ENCODE peak calls at places on chromosomes 13 and 19, in six cellular contexts. One of them, this sample, is unnamed.

GRCh38 chr19:10228925-10229324 is 2.2 kb downstream of the S1PR2 start:
- DNase-seq in H9: peak; percentile 66
- DNase-seq in H1: no peak
- DNase-seq in IMR-90: peak; percentile 41
- DNase-seq in mesenchymal stem cell: peak; percentile 53
- DNase-seq in neuronal stem cell: no peak
- DNase-seq in this sample: peak; percentile 74

GRCh38 chr13:51437550-51438127 is 15.2 kb downstream of the INTS6 start:
- DNase-seq in H1: no peak
- DNase-seq in mesenchymal stem cell: no peak
- DNase-seq in IMR-90: no peak
- DNase-seq in H9: no peak
- DNase-seq in neuronal stem cell: no peak
- DNase-seq in this sample: no peak

GRCh38 chr13:30880151-30880551 is 25.9 kb upstream of the MEDAG start:
- DNase-seq in neuronal stem cell: no peak
- DNase-seq in H1: no peak
- DNase-seq in IMR-90: peak; percentile 66
- DNase-seq in H9: no peak
- DNase-seq in mesenchymal stem cell: peak; percentile 57
- DNase-seq in this sample: no peak

GRCh38 chr19:38849746-38850230 is at the start of gene HNRNPL:
- DNase-seq in neuronal stem cell: no peak
- DNase-seq in IMR-90: no peak
- DNase-seq in mesenchymal stem cell: no peak
- DNase-seq in H9: no peak
- DNase-seq in H1: peak; percentile 99
- DNase-seq in this sample: no peak

GRCh38 chr19:39209196-39209595 is 5.1 kb upstream of the SYCN start:
- DNase-seq in IMR-90: no peak
- DNase-seq in H9: no peak
- DNase-seq in neuronal stem cell: no peak
- DNase-seq in H1: no peak
- DNase-seq in mesenchymal stem cell: no peak
- DNase-seq in this sample: no peak

GRCh38 chr13:44668707-44669106 is 92.6 kb upstream of the TSC22D1 start:
- DNase-seq in mesenchymal stem cell: peak; percentile 50
- DNase-seq in IMR-90: peak; percentile 86
- DNase-seq in H1: no peak
- DNase-seq in neuronal stem cell: no peak
- DNase-seq in H9: no peak
- DNase-seq in this sample: no peak

GRCh38 chr13:22047082-22047784 is 376.4 kb downstream of the FGF9 start:
- DNase-seq in neuronal stem cell: no peak
- DNase-seq in IMR-90: peak; percentile 64
- DNase-seq in H1: no peak
- DNase-seq in mesenchymal stem cell: peak; percentile 21
- DNase-seq in H9: no peak
- DNase-seq in this sample: no peak

GRCh38 chr19:46431824-46432223 is 3.1 kb upstream of the PNMA8C start:
- DNase-seq in IMR-90: no peak
- DNase-seq in neuronal stem cell: no peak
- DNase-seq in H1: peak; percentile 76
- DNase-seq in mesenchymal stem cell: no peak
- DNase-seq in H9: peak; percentile 77
- DNase-seq in this sample: no peak

GRCh38 chr13:43522788-43523187 is 264.0 kb downstream of the ENOX1 start:
- DNase-seq in IMR-90: peak; percentile 26
- DNase-seq in neuronal stem cell: no peak
- DNase-seq in H1: no peak
- DNase-seq in H9: no peak
- DNase-seq in mesenchymal stem cell: peak; percentile 25
- DNase-seq in this sample: no peak

GRCh38 chr19:13978306-13978705 is 26.0 kb downstream of the DCAF15 start:
- DNase-seq in IMR-90: no peak
- DNase-seq in mesenchymal stem cell: peak; percentile 75
- DNase-seq in neuronal stem cell: peak; percentile 85
- DNase-seq in H1: peak; percentile 98
- DNase-seq in H9: peak; percentile 99
- DNase-seq in this sample: no peak

GRCh38 chr13:112060899-112061366 is 6.0 kb upstream of the SOX1 start:
- DNase-seq in neuronal stem cell: no peak
- DNase-seq in mesenchymal stem cell: no peak
- DNase-seq in IMR-90: no peak
- DNase-seq in H9: peak; percentile 77
- DNase-seq in H1: peak; percentile 73
- DNase-seq in this sample: no peak

GRCh38 chr13:46778879-46779278 is 18.1 kb downstream of the ESD start:
- DNase-seq in H1: no peak
- DNase-seq in mesenchymal stem cell: no peak
- DNase-seq in H9: no peak
- DNase-seq in IMR-90: peak; percentile 68
- DNase-seq in neuronal stem cell: no peak
- DNase-seq in this sample: no peak

GRCh38 chr13:44726214-44726613 is 150.1 kb upstream of the TSC22D1 start:
- DNase-seq in IMR-90: peak; percentile 90
- DNase-seq in neuronal stem cell: no peak
- DNase-seq in H9: no peak
- DNase-seq in mesenchymal stem cell: peak; percentile 69
- DNase-seq in H1: no peak
- DNase-seq in this sample: no peak

GRCh38 chr19:14091086-14091884 is 734 bp upstream of the SAMD1 start:
- DNase-seq in IMR-90: peak; percentile 64
- DNase-seq in H9: no peak
- DNase-seq in mesenchymal stem cell: peak; percentile 77
- DNase-seq in H1: peak; percentile 76
- DNase-seq in neuronal stem cell: peak; percentile 78
- DNase-seq in this sample: peak; percentile 57

GRCh38 chr13:95676100-95676774 is 702 bp upstream of the DNAJC3 start:
- DNase-seq in H9: peak; percentile 66
- DNase-seq in neuronal stem cell: no peak
- DNase-seq in mesenchymal stem cell: peak; percentile 72
- DNase-seq in H1: no peak
- DNase-seq in IMR-90: peak; percentile 39
- DNase-seq in this sample: peak; percentile 43

GRCh38 chr19:36489920-36490415 is 607 bp upstream of the ZNF566 start:
- DNase-seq in mesenchymal stem cell: no peak
- DNase-seq in H1: no peak
- DNase-seq in H9: peak; percentile 96
- DNase-seq in neuronal stem cell: peak; percentile 93
- DNase-seq in IMR-90: peak; percentile 95
- DNase-seq in this sample: peak; percentile 93

GRCh38 chr19:37914908-37915307 is 7.9 kb downstream of the SIPA1L3 start:
- DNase-seq in H9: no peak
- DNase-seq in H1: no peak
- DNase-seq in mesenchymal stem cell: no peak
- DNase-seq in IMR-90: no peak
- DNase-seq in neuronal stem cell: no peak
- DNase-seq in this sample: no peak

GRCh38 chr19:12791345-12792047 is at the start of gene JUNB:
- DNase-seq in H1: peak; percentile 88
- DNase-seq in IMR-90: peak; percentile 96
- DNase-seq in mesenchymal stem cell: peak; percentile 98
- DNase-seq in H9: peak; percentile 89
- DNase-seq in neuronal stem cell: no peak
- DNase-seq in this sample: peak; percentile 94

GRCh38 chr19:12789098-12789903 is 2.0 kb upstream of the JUNB start:
- DNase-seq in neuronal stem cell: no peak
- DNase-seq in mesenchymal stem cell: peak; percentile 67
- DNase-seq in H9: no peak
- DNase-seq in IMR-90: peak; percentile 18
- DNase-seq in H1: no peak
- DNase-seq in this sample: no peak

GRCh38 chr19:12790628-12791344 is 500 bp upstream of the JUNB start:
- DNase-seq in H9: no peak
- DNase-seq in IMR-90: no peak
- DNase-seq in neuronal stem cell: no peak
- DNase-seq in mesenchymal stem cell: peak; percentile 44
- DNase-seq in H1: no peak
- DNase-seq in this sample: peak; percentile 26

GRCh38 chr19:12788682-12789097 is 2.6 kb upstream of the JUNB start:
- DNase-seq in IMR-90: peak; percentile 75
- DNase-seq in H9: peak; percentile 59
- DNase-seq in mesenchymal stem cell: peak; percentile 88
- DNase-seq in H1: no peak
- DNase-seq in neuronal stem cell: no peak
- DNase-seq in this sample: no peak

DNA sequence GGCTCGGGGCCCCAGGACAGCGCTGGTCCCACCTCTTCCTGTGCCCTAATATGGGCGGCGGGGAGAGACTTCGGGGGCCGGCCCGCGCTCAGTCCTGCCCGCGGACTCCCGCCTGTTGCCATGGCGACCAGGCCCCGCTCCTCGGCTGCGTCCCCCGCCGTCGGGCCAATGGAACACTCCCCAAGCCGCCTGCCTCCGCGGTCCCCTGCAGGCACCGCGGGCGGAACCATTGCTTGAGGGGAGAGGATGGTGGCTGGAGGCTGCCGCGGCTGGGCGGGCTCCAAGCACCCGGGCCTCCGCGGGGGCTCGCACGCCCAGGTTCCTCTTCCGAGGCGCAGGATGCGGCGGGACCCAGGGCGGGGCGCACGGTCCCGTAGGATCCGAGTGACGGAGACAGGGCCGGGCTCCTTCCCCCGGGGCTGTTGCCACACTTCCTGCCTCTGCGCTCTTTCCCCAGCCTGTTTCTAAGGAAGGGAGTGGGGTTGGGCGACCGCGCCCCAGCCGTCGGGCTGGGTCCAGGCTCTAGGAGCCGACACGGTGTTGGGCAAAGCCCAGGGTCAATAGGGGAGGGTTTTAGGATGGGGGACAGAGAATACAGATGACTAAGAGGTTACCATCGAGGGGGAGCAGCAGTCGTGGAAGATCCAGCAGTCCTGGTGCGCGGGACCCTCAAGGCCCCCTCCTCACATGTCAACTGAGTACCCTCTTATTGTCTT is 1.2 kb upstream of the JUNB start:
- DNase-seq in neuronal stem cell: peak; percentile 95
- DNase-seq in H1: peak; percentile 97
- DNase-seq in H9: peak; percentile 98
- DNase-seq in IMR-90: peak; percentile 93
- DNase-seq in mesenchymal stem cell: peak; percentile 98
- DNase-seq in this sample: peak; percentile 93
- H3K23ac ChIP-seq in neuronal stem cell: peak overlapping the region; percentile 83
- H3K23ac ChIP-seq in H1: no peak overlapping the region
- H3K23ac ChIP-seq in H9: no peak overlapping the region
- H3K23ac ChIP-seq in IMR-90: peak overlapping the region; percentile 98
- H3K23ac ChIP-seq in mesenchymal stem cell: peak overlapping the region; percentile 71
- H3K23ac ChIP-seq in this sample: no peak overlapping the region

GRCh38 chr19:35040826-35041547 is 534 bp upstream of the HPN start:
- DNase-seq in mesenchymal stem cell: peak; percentile 30
- DNase-seq in H1: peak; percentile 86
- DNase-seq in IMR-90: no peak
- DNase-seq in neuronal stem cell: no peak
- DNase-seq in H9: peak; percentile 87
- DNase-seq in this sample: peak; percentile 26

GRCh38 chr19:35040474-35040825 is 1.1 kb upstream of the HPN start:
- DNase-seq in neuronal stem cell: no peak
- DNase-seq in IMR-90: no peak
- DNase-seq in H9: no peak
- DNase-seq in mesenchymal stem cell: no peak
- DNase-seq in H1: no peak
- DNase-seq in this sample: no peak

GRCh38 chr19:35042954-35043604 is 1.6 kb downstream of the HPN start:
- DNase-seq in H9: no peak
- DNase-seq in mesenchymal stem cell: no peak
- DNase-seq in H1: no peak
- DNase-seq in IMR-90: no peak
- DNase-seq in neuronal stem cell: no peak
- DNase-seq in this sample: no peak

GRCh38 chr19:35042056-35042730 is 672 bp downstream of the HPN start:
- DNase-seq in neuronal stem cell: no peak
- DNase-seq in IMR-90: no peak
- DNase-seq in mesenchymal stem cell: no peak
- DNase-seq in H1: no peak
- DNase-seq in H9: no peak
- DNase-seq in this sample: no peak

DNA sequence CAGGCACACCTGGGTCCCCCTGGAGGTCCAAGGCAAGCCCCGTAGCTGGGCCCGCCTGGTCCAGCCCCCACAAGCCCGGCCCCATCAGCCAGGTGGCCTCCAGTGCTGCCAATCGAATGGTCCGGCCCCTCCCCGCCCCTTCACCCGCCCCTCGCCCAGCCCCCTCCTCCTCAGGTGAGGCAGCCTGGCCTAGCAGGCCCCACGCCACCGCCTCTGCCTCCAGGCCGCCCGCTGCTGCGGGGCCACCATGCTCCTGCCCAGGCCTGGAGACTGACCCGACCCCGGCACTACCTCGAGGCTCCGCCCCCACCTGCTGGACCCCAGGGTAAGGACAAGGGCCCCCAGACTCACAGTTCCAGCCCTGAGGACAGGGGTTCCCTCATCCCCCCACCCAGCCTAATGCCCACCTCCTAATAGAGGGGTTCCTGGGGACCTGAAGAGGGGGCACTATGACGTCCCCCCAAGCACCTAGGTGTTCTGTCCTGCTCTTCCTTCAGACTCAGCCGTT is at the start of gene HPN:
- DNase-seq in H1: peak; percentile 86
- DNase-seq in neuronal stem cell: no peak
- DNase-seq in mesenchymal stem cell: no peak
- DNase-seq in IMR-90: no peak
- DNase-seq in H9: peak; percentile 96
- DNase-seq in this sample: no peak
- H3K23ac ChIP-seq in H1: no peak within 1 kb of the TSS
- H3K23ac ChIP-seq in neuronal stem cell: peak within 1 kb of the TSS; percentile 90
- H3K23ac ChIP-seq in mesenchymal stem cell: no peak within 1 kb of the TSS
- H3K23ac ChIP-seq in IMR-90: no peak within 1 kb of the TSS
- H3K23ac ChIP-seq in H9: no peak within 1 kb of the TSS
- H3K23ac ChIP-seq in this sample: no peak within 1 kb of the TSS

DNA sequence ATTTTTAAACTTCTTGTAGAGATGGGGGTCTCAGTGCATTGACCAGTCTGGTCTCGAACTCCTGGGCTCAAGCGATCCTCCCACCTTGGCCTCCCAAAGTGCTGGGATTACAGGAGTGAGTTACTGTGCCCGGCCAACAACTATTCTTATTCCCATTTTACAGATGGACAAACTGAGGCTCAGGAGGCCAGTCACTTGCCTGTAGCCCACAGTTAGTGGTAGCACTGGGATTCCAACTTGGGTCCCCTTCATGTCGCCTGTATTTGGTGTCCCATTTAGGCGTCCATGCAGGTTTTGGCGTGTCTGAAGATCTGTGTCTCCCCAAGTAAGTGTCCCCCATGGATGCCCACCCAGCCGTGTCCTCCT is 791 bp upstream of the AXL start:
- DNase-seq in IMR-90: no peak
- DNase-seq in H9: no peak
- DNase-seq in mesenchymal stem cell: no peak
- DNase-seq in neuronal stem cell: no peak
- DNase-seq in H1: no peak
- DNase-seq in this sample: no peak
- H3K23ac ChIP-seq in IMR-90: peak overlapping the region; percentile 83
- H3K23ac ChIP-seq in H9: no peak overlapping the region
- H3K23ac ChIP-seq in mesenchymal stem cell: no peak overlapping the region
- H3K23ac ChIP-seq in neuronal stem cell: no peak overlapping the region
- H3K23ac ChIP-seq in H1: no peak overlapping the region
- H3K23ac ChIP-seq in this sample: no peak overlapping the region

GRCh38 chr19:571127-571974 is 1.0 kb upstream of the BSG start:
- DNase-seq in IMR-90: peak; percentile 35
- DNase-seq in mesenchymal stem cell: peak; percentile 81
- DNase-seq in neuronal stem cell: peak; percentile 56
- DNase-seq in H1: peak; percentile 77
- DNase-seq in H9: peak; percentile 72
- DNase-seq in this sample: peak; percentile 87
- H3K23ac ChIP-seq in IMR-90: peak overlapping the region; percentile 90
- H3K23ac ChIP-seq in mesenchymal stem cell: peak overlapping the region; percentile 14
- H3K23ac ChIP-seq in neuronal stem cell: peak overlapping the region; percentile 3
- H3K23ac ChIP-seq in H1: no peak overlapping the region
- H3K23ac ChIP-seq in H9: no peak overlapping the region
- H3K23ac ChIP-seq in this sample: no peak overlapping the region

GRCh38 chr19:41352609-41353465 is 885 bp downstream of the TGFB1 start:
- DNase-seq in neuronal stem cell: no peak
- DNase-seq in H9: peak; percentile 73
- DNase-seq in IMR-90: peak; percentile 44
- DNase-seq in mesenchymal stem cell: peak; percentile 73
- DNase-seq in H1: peak; percentile 88
- DNase-seq in this sample: peak; percentile 53
- H3K23ac ChIP-seq in neuronal stem cell: peak overlapping the region; percentile 95
- H3K23ac ChIP-seq in H9: no peak overlapping the region
- H3K23ac ChIP-seq in IMR-90: peak overlapping the region; percentile 94
- H3K23ac ChIP-seq in mesenchymal stem cell: peak overlapping the region; percentile 99
- H3K23ac ChIP-seq in H1: no peak overlapping the region
- H3K23ac ChIP-seq in this sample: no peak overlapping the region

This sample was measured in trophoblast cell.